ENCODE peak calls at places on chromosomes 11 and 22, in four cellular contexts. S is NT2/D1, C is GM12878, Y is HepG2. P is an unnamed sample.

GRCh38 chr22:44542561-44543222 is 44.7 kb upstream of the RTL6 start:
- DNase-seq in S (no peak), C (no peak), Y (no peak), P (no peak)

GRCh38 chr11:19208959-19209568 is 7.3 kb upstream of the CSRP3 start:
- DNase-seq in S (no peak), C (no peak), Y (no peak), P (no peak)

GRCh38 chr22:25404556-25404922 is 159.9 kb upstream of the GRK3 start:
- DNase-seq in S (no peak), C (no peak), Y (peak; percentile 14), P (no peak)

GRCh38 chr11:68890490-68891231 is 13.0 kb downstream of the MRPL21 start:
- DNase-seq in S (no peak), C (no peak), Y (no peak), P (no peak)

GRCh38 chr11:62799486-62799885 is 5.8 kb downstream of the NXF1 start:
- DNase-seq in S (no peak), C (no peak), Y (no peak), P (no peak)

GRCh38 chr11:28049338-28050216 is 58.4 kb downstream of the KIF18A start:
- DNase-seq in S (no peak), C (no peak), Y (no peak), P (peak; percentile 9)

GRCh38 chr11:18352581-18352980 is 30.2 kb downstream of the GTF2H1 start:
- DNase-seq in S (no peak), C (no peak), Y (no peak), P (no peak)

GRCh38 chr11:124844664-124845079 is 20.6 kb upstream of the ROBO3 start:
- DNase-seq in S (no peak), C (no peak), Y (no peak), P (no peak)

GRCh38 chr11:16678466-16679116 is 59.9 kb upstream of the C11orf58 start:
- DNase-seq in S (no peak), C (no peak), Y (no peak), P (no peak)

GRCh38 chr11:64809781-64810241 is 540 bp downstream of the MEN1 start:
- DNase-seq in S (no peak), C (no peak), Y (no peak), P (peak; percentile 36)

GRCh38 chr11:115458877-115459276 is 45.3 kb downstream of the CADM1 start:
- DNase-seq in S (no peak), C (no peak), Y (no peak), P (no peak)

GRCh38 chr11:106012744-106013143 is 9.3 kb downstream of the MSANTD4 start:
- DNase-seq in S (no peak), C (no peak), Y (no peak), P (no peak)

GRCh38 chr22:50148991-50149721 is 21.4 kb upstream of the PANX2 start:
- DNase-seq in S (peak; percentile 35), C (peak; percentile 35), Y (peak; percentile 46), P (peak; percentile 87)

GRCh38 chr11:5992150-5992549 is 5.4 kb upstream of the OR52L1 start:
- DNase-seq in S (no peak), C (no peak), Y (no peak), P (no peak)

GRCh38 chr11:31887180-31887579 is 76.1 kb upstream of the PAX6 start:
- DNase-seq in S (no peak), C (no peak), Y (no peak), P (peak; percentile 49)

GRCh38 chr11:62922189-62922589 is 1.0 kb upstream of the CHRM1 start:
- DNase-seq in S (no peak), C (no peak), Y (no peak), P (no peak)

GRCh38 chr11:81449588-81450155 is 1284.0 kb downstream of the FAM181B start:
- DNase-seq in S (no peak), C (no peak), Y (no peak), P (no peak)

DNA sequence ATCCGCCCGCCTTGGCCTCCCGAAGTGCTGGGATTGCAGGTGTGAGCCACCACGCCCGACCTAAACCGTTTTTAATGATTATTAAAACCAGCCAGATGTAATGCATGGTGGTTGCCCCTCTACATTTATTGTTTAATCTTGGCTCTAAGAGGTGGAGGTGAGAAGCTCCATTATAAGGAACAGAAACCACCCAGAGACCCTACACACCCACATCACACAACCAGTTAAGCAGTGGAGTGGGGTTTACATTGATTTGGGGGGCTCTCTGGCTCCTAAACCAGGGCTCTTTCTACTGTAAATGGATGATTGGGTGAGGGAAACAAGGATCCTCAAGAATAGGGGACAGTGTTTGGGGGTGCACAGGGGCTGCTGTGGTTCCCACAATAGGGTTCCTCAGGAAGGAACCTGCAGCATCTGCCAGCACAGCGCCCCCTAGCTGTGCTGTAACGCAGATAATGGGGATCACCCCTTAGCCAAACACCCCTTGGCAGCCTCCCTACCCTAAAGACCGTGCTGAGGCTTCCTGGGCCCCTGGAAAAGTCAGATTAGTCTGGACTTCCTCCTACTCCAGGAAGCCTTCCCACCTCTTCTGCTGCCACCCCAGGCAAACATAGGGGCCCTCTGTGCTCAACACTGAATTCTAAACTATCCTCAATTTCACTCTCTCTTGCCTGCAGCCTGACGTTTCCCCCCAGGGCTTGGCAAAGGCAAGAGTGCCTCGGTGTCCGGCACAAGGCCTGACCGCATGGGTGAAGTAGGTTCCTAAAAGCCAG is 2.4 kb downstream of the MPST start:
- DNase-seq in S (peak; percentile 38), C (no peak), Y (no peak), P (peak; percentile 59)
- TF ChIP-seq SUZ12 in S (no peak), C (no peak), Y (no peak), P (no peak)

GRCh38 chr11:33723238-33723881 is 12.9 kb downstream of the CD59 start:
- DNase-seq in S (no peak), C (no peak), Y (no peak), P (no peak)

GRCh38 chr11:33722579-33723234 is 13.5 kb downstream of the CD59 start:
- DNase-seq in S (no peak), C (peak; percentile 34), Y (no peak), P (no peak)

GRCh38 chr11:33721984-33722383 is 14.2 kb downstream of the CD59 start:
- DNase-seq in S (no peak), C (no peak), Y (no peak), P (no peak)

GRCh38 chr11:33719587-33719986 is 16.6 kb downstream of the CD59 start:
- DNase-seq in S (no peak), C (no peak), Y (no peak), P (no peak)

GRCh38 chr11:33721291-33721840 is 14.9 kb downstream of the CD59 start:
- DNase-seq in S (no peak), C (no peak), Y (no peak), P (no peak)
- TF ChIP-seq SUZ12 in S (no peak), C (no peak), Y (no peak), P (no peak)

GRCh38 chr11:119513141-119513805 is 90.3 kb upstream of the THY1 start:
- DNase-seq in S (no peak), C (no peak), Y (no peak), P (no peak)
- TF ChIP-seq SUZ12 in S (no peak), C (no peak), Y (no peak), P (no peak)

GRCh38 chr22:40425082-40425481 is 54.7 kb downstream of the SGSM3 start:
- DNase-seq in S (no peak), C (no peak), Y (no peak), P (no peak)
- TF ChIP-seq SUZ12 in S (no peak), C (no peak), Y (no peak), P (no peak)

P was measured in HEK293T.